ENCODE peak calls at places on chromosome 3, in four cellular contexts. P, D, O and T are unnamed samples.

GRCh38 chr3:152320201-152320617 is 51.5 kb downstream of the MBNL1 start:
- DNase-seq in P (no peak), D (peak; percentile 36), O (no peak), T (no peak)

GRCh38 chr3:12662593-12663310 is 1.2 kb downstream of the RAF1 start:
- DNase-seq in P (peak; percentile 18), D (peak; percentile 65), O (peak; percentile 44), T (peak; percentile 72)

GRCh38 chr3:70982700-70983140 is 600.8 kb downstream of the FOXP1 start:
- DNase-seq in P (no peak), D (peak; percentile 87), O (no peak), T (peak; percentile 92)

GRCh38 chr3:146544013-146544928 is at the start of gene PLSCR1:
- DNase-seq in P (peak; percentile 59), D (peak; percentile 98), O (peak; percentile 87), T (peak; percentile 86)

GRCh38 chr3:59432676-59433075 is 382.9 kb upstream of the CFAP20DC start:
- DNase-seq in P (no peak), D (peak; percentile 73), O (no peak), T (peak; percentile 89)

GRCh38 chr3:22939349-22939748 is 263.8 kb upstream of the UBE2E2 start:
- DNase-seq in P (no peak), D (peak; percentile 36), O (no peak), T (peak; percentile 31)

GRCh38 chr3:167983583-167983982 is 112.1 kb downstream of the GOLIM4 start:
- DNase-seq in P (no peak), D (no peak), O (no peak), T (no peak)

GRCh38 chr3:52526151-52526561 is 7.5 kb downstream of the NT5DC2 start:
- DNase-seq in P (no peak), D (no peak), O (no peak), T (peak; percentile 95)

GRCh38 chr3:196144383-196145105 is 62.7 kb upstream of the TFRC start:
- DNase-seq in P (no peak), D (peak; percentile 90), O (no peak), T (peak; percentile 83)

GRCh38 chr3:159872374-159873109 is 116.1 kb upstream of the IL12A start:
- DNase-seq in P (no peak), D (peak; percentile 96), O (no peak), T (peak; percentile 97)

GRCh38 chr3:131328739-131329138 is 52.8 kb upstream of the NUDT16 start:
- DNase-seq in P (no peak), D (no peak), O (no peak), T (no peak)

GRCh38 chr3:31043184-31043819 is 148.8 kb upstream of the GADL1 start:
- DNase-seq in P (no peak), D (peak; percentile 40), O (no peak), T (peak; percentile 50)

GRCh38 chr3:87359807-87360206 is 83.4 kb upstream of the POU1F1 start:
- DNase-seq in P (no peak), D (no peak), O (no peak), T (peak; percentile 32)

GRCh38 chr3:102183186-102183585 is 251.6 kb upstream of the ZPLD1 start:
- DNase-seq in P (no peak), D (no peak), O (no peak), T (no peak)

GRCh38 chr3:112247900-112248299 is 46.1 kb downstream of the SLC9C1 start:
- DNase-seq in P (no peak), D (no peak), O (no peak), T (no peak)

GRCh38 chr3:64685331-64685799 is 2.4 kb downstream of the ADAMTS9 start:
- DNase-seq in P (no peak), D (no peak), O (no peak), T (no peak)

GRCh38 chr3:71051893-71052687 is 531.4 kb downstream of the FOXP1 start:
- DNase-seq in P (no peak), D (peak; percentile 66), O (no peak), T (no peak)

GRCh38 chr3:71559021-71559420 is 24.5 kb downstream of the FOXP1 start:
- DNase-seq in P (no peak), D (no peak), O (no peak), T (no peak)

GRCh38 chr3:171320721-171321120 is 139.5 kb downstream of the TNIK start:
- DNase-seq in P (no peak), D (peak; percentile 24), O (no peak), T (no peak)

GRCh38 chr3:155919728-155920127 is 49.3 kb downstream of the GMPS start:
- DNase-seq in P (no peak), D (no peak), O (no peak), T (peak; percentile 96)

GRCh38 chr3:188320757-188321156 is 166.8 kb downstream of the LPP start:
- DNase-seq in P (no peak), D (peak; percentile 74), O (no peak), T (no peak)